ENCODE peak calls at places on chromosomes 3 and 15, in four cellular contexts. U is EH, L is GM03348, P is LHCN-M2. B is an unnamed sample.

GRCh38 chr3:138974467-138974866 is 27.4 kb downstream of the FOXL2NB start:
- DNase-seq in L (no peak), P (peak; percentile 6), U (peak; percentile 33), B (no peak)

GRCh38 chr3:70281663-70282062 is 30.8 kb downstream of the MDFIC2 start:
- DNase-seq in U (peak; percentile 7), L (no peak), P (no peak), B (no peak)

GRCh38 chr3:61454806-61455205 is 106.6 kb upstream of the PTPRG start:
- DNase-seq in U (peak; percentile 3), L (no peak), P (no peak), B (no peak)

GRCh38 chr3:96488708-96489107 is 325.7 kb upstream of the EPHA6 start:
- DNase-seq in L (no peak), U (no peak), P (no peak), B (no peak)

GRCh38 chr3:118577055-118577759 is 457.4 kb downstream of the IGSF11 start:
- DNase-seq in L (no peak), P (no peak), U (no peak), B (no peak)

GRCh38 chr15:26166429-26166828 is 303.3 kb upstream of the ATP10A start:
- DNase-seq in P (no peak), L (no peak), U (no peak), B (no peak)

GRCh38 chr3:14377838-14378169 is 24.6 kb upstream of the SLC6A6 start:
- DNase-seq in U (no peak), L (no peak), P (no peak), B (no peak)

GRCh38 chr15:58438956-58439355 is 7.2 kb downstream of the LIPC start:
- DNase-seq in L (peak; percentile 47), U (peak; percentile 73), P (peak; percentile 77), B (peak; percentile 66)

GRCh38 chr3:48492461-48493202 is 11.3 kb downstream of the SHISA5 start:
- DNase-seq in L (no peak), U (peak; percentile 79), P (no peak), B (no peak)

GRCh38 chr3:176759815-176760506 is 437.3 kb downstream of the TBL1XR1 start:
- DNase-seq in L (no peak), U (no peak), P (no peak), B (no peak)

GRCh38 chr15:47332481-47332880 is 384.8 kb upstream of the SEMA6D start:
- DNase-seq in P (no peak), U (no peak), L (no peak), B (peak; percentile 91)

GRCh38 chr3:4736284-4736861 is 242.9 kb upstream of the BHLHE40 start:
- DNase-seq in P (no peak), L (no peak), U (no peak), B (no peak)

GRCh38 chr15:31100738-31101137 is 787 bp downstream of the TRPM1 start:
- DNase-seq in U (no peak), P (no peak), L (no peak), B (no peak)

B was measured in mesendoderm.